ENCODE peak calls at places on chromosomes 13 and 19, in eight cellular contexts. P is left lung, L is progenitor cell of endocrine pancreas, Y is tibial nerve, S is IMR-90, D is ascending aorta, E is body of pancreas, U is coronary artery. B is an unnamed sample.

GRCh38 chr19:10654610-10655456 is 687 bp downstream of the ILF3 start:
- DNase-seq in D (no peak), E (peak), P (peak), S (no peak), Y (no peak), L (peak), U (peak), B (no peak)

GRCh38 chr13:109734002-109734785 is 52.2 kb downstream of the IRS2 start:
- DNase-seq in U (no peak), Y (no peak), P (no peak), D (no peak), E (no peak), L (no peak), S (no peak), B (no peak)

GRCh38 chr13:94123543-94123942 is 355.9 kb downstream of the DCT start:
- DNase-seq in Y (no peak), L (no peak), E (no peak), D (no peak), P (no peak), S (no peak), U (no peak), B (no peak)

GRCh38 chr19:35120492-35120891 is 4.9 kb downstream of the FXYD3 start:
- DNase-seq in D (no peak), S (peak), P (no peak), U (no peak), Y (peak), L (no peak), E (no peak), B (no peak)

GRCh38 chr13:83499286-83499685 is 383.0 kb downstream of the SLITRK1 start:
- DNase-seq in Y (no peak), L (no peak), P (no peak), D (no peak), E (no peak), U (no peak), S (peak), B (no peak)

GRCh38 chr13:110323172-110323851 is 16.2 kb downstream of the COL4A2 start:
- DNase-seq in U (peak), P (no peak), Y (no peak), S (peak), D (no peak), E (no peak), L (no peak), B (no peak)

GRCh38 chr19:40358773-40359172 is 10.3 kb downstream of the PLD3 start:
- DNase-seq in L (no peak), S (no peak), P (peak), Y (peak), D (peak), U (no peak), E (no peak), B (no peak)

GRCh38 chr19:1251503-1252220 is 3.3 kb downstream of the MIDN start:
- DNase-seq in S (no peak), L (no peak), Y (no peak), P (peak), D (no peak), U (no peak), E (peak), B (no peak)

GRCh38 chr13:33571618-33572017 is 246.3 kb upstream of the RFC3 start:
- DNase-seq in U (no peak), P (no peak), E (no peak), D (no peak), L (no peak), Y (no peak), S (no peak), B (no peak)

GRCh38 chr13:113882266-113882627 is 18.4 kb upstream of the GAS6 start:
- DNase-seq in D (no peak), E (peak), Y (peak), S (no peak), L (no peak), P (no peak), U (no peak), B (peak)

GRCh38 chr19:45306522-45307027 is 16.1 kb downstream of the CKM start:
- DNase-seq in D (no peak), S (no peak), U (no peak), L (no peak), E (no peak), Y (no peak), P (no peak), B (no peak)

GRCh38 chr13:99215466-99215865 is 14.8 kb downstream of the UBAC2 start:
- DNase-seq in U (no peak), Y (no peak), S (no peak), D (no peak), L (no peak), P (no peak), E (no peak), B (peak)

GRCh38 chr19:41408256-41408655 is 10.6 kb downstream of the BCKDHA start:
- DNase-seq in S (no peak), P (no peak), D (no peak), L (no peak), Y (no peak), E (no peak), U (no peak), B (no peak)
- TF ChIP-seq CTCF in S (no peak), P (no peak), D (no peak), L (no peak), Y (no peak), E (no peak), U (no peak), B (no peak)

DNA sequence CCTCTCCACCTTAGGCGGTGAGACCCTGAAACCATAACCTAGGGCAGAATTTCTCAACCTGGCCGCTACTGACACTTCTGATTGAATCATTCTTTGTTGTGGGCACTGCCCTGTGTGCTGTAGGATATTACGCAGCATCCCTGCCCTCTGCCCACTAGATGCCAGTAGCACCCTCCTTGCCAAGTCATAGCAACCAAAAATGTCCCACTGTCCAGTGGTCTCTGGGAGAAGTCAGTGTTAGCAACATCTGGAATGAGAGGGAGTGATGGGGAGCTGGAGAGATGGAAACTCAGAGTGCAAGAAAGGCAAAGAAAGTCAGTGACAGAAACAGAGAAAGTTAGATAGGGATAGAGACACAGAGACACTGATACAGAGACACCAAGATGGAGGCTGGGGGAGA is 13.6 kb downstream of the KLK4 start:
- DNase-seq in U (no peak), D (no peak), P (no peak), E (no peak), L (no peak), Y (no peak), S (no peak), B (no peak)
- TF ChIP-seq CTCF in U (no peak), D (no peak), P (no peak), E (no peak), L (no peak), Y (no peak), S (no peak), B (no peak)

GRCh38 chr19:6097911-6098310 is 12.4 kb downstream of the RFX2 start:
- DNase-seq in S (no peak), E (no peak), D (no peak), L (no peak), U (no peak), P (no peak), Y (no peak), B (no peak)

GRCh38 chr19:6092329-6093286 is 17.7 kb downstream of the RFX2 start:
- DNase-seq in D (peak), P (peak), Y (peak), L (peak), S (peak), U (peak), E (peak), B (no peak)

GRCh38 chr19:6098574-6098973 is 11.7 kb downstream of the RFX2 start:
- DNase-seq in Y (no peak), U (no peak), L (no peak), P (no peak), E (no peak), S (no peak), D (no peak), B (no peak)

GRCh38 chr19:6099037-6099436 is 11.3 kb downstream of the RFX2 start:
- DNase-seq in L (no peak), E (no peak), D (no peak), P (no peak), Y (no peak), S (no peak), U (no peak), B (no peak)

GRCh38 chr19:6095760-6096159 is 14.5 kb downstream of the RFX2 start:
- DNase-seq in L (no peak), Y (no peak), E (no peak), D (no peak), S (no peak), P (no peak), U (no peak), B (no peak)
- TF ChIP-seq CTCF in L (no peak), Y (no peak), E (no peak), D (no peak), S (no peak), P (no peak), U (no peak), B (no peak)

GRCh38 chr13:76685938-76686337 is 200.3 kb downstream of the KCTD12 start:
- DNase-seq in L (no peak), Y (no peak), D (no peak), P (no peak), S (no peak), U (no peak), E (no peak), B (no peak)
- TF ChIP-seq CTCF in L (no peak), Y (no peak), D (no peak), P (no peak), S (no peak), U (no peak), E (no peak), B (no peak)

GRCh38 chr13:35930665-35931631 is 200.2 kb downstream of the DCLK1 start:
- DNase-seq in U (no peak), Y (peak), S (peak), D (no peak), P (no peak), E (no peak), L (no peak), B (no peak)

GRCh38 chr13:35940734-35941133 is 190.4 kb downstream of the DCLK1 start:
- DNase-seq in L (no peak), S (no peak), P (no peak), U (no peak), E (no peak), Y (no peak), D (no peak), B (no peak)

GRCh38 chr13:35941374-35941773 is 189.8 kb downstream of the DCLK1 start:
- DNase-seq in Y (no peak), P (no peak), S (no peak), D (no peak), E (no peak), U (no peak), L (no peak), B (no peak)

GRCh38 chr13:35936579-35936978 is 194.6 kb downstream of the DCLK1 start:
- DNase-seq in L (no peak), Y (peak), U (no peak), S (no peak), P (no peak), D (no peak), E (no peak), B (no peak)
- TF ChIP-seq CTCF in L (no peak), Y (no peak), U (no peak), S (no peak), P (no peak), D (no peak), E (no peak), B (no peak)